ENCODE peak calls at places on chromosomes 5 and 9, in ten cellular contexts. N is SK-MEL-5; V is heart left ventricle; L is CD8-positive, alpha-beta memory T cell; H is T-cell; W is foreskin fibroblast; T is SJSA1; S is WTC11; B is EL; Z is thoracic aorta. K is an unnamed sample.

GRCh38 chr9:110975969-110976368 is 62.3 kb downstream of the LPAR1 start:
- DNase-seq in B (no peak), S (no peak), W (no peak), T (no peak), Z (no peak), V (no peak), H (no peak), N (no peak), L (no peak), K (no peak)

GRCh38 chr9:4334439-4334838 is 34.6 kb upstream of the GLIS3 start:
- DNase-seq in N (peak; percentile 13), T (no peak), B (no peak), V (no peak), L (no peak), W (peak; percentile 23), H (no peak), S (peak; percentile 30), Z (no peak), K (no peak)

GRCh38 chr5:116395708-116396203 is 178.9 kb downstream of the SEMA6A start:
- DNase-seq in T (no peak), L (no peak), B (no peak), Z (no peak), S (no peak), W (peak; percentile 19), N (no peak), H (no peak), V (no peak), K (no peak)

GRCh38 chr5:93294184-93294583 is 286.8 kb downstream of the NR2F1-AS1 start:
- DNase-seq in V (no peak), H (no peak), B (peak; percentile 87), W (peak; percentile 85), Z (no peak), S (no peak), N (no peak), T (peak; percentile 9), L (no peak), K (no peak)

GRCh38 chr9:126219166-126219565 is 107.5 kb upstream of the MVB12B start:
- DNase-seq in Z (no peak), T (no peak), B (no peak), H (no peak), W (no peak), L (no peak), S (no peak), N (no peak), V (no peak), K (no peak)

GRCh38 chr5:132388244-132389050 is 18.9 kb downstream of the SLC22A5 start:
- DNase-seq in V (no peak), H (no peak), N (no peak), L (no peak), S (no peak), B (peak; percentile 60), T (peak; percentile 79), Z (no peak), W (peak; percentile 68), K (no peak)

GRCh38 chr5:53071738-53072137 is 37.8 kb downstream of the MOCS2 start:
- DNase-seq in V (no peak), T (peak; percentile 45), S (no peak), L (no peak), W (peak; percentile 76), B (peak; percentile 51), N (no peak), H (no peak), Z (no peak), K (no peak)

GRCh38 chr5:148791334-148791667 is 35.1 kb upstream of the ADRB2 start:
- DNase-seq in Z (no peak), T (no peak), W (peak; percentile 45), H (no peak), B (peak; percentile 47), V (no peak), N (no peak), S (no peak), L (no peak), K (no peak)

GRCh38 chr5:139138790-139139189 is 59.4 kb downstream of the SIL1 start:
- DNase-seq in Z (no peak), V (no peak), S (no peak), L (no peak), B (peak; percentile 60), H (no peak), W (peak; percentile 61), T (peak; percentile 33), N (no peak), K (no peak)

GRCh38 chr5:37792976-37793328 is 46.9 kb downstream of the GDNF start:
- DNase-seq in N (no peak), W (peak; percentile 87), V (no peak), Z (no peak), L (no peak), T (no peak), H (no peak), B (peak; percentile 96), S (no peak), K (no peak)

GRCh38 chr5:1479581-1480188 is 34.4 kb upstream of the SLC6A3 start:
- DNase-seq in B (no peak), L (peak; percentile 37), S (peak; percentile 65), N (peak; percentile 51), W (peak; percentile 67), V (peak; percentile 65), Z (no peak), T (no peak), H (peak; percentile 55), K (no peak)

GRCh38 chr9:4861145-4861544 is 68.4 kb downstream of the RCL1 start:
- DNase-seq in S (no peak), Z (no peak), W (no peak), H (no peak), B (no peak), N (no peak), V (no peak), L (no peak), T (no peak), K (no peak)

GRCh38 chr5:80246995-80247729 is 8.7 kb downstream of the SERINC5 start:
- DNase-seq in L (no peak), H (no peak), Z (peak; percentile 65), W (peak; percentile 94), V (no peak), B (peak; percentile 95), S (no peak), T (peak; percentile 57), N (no peak), K (no peak)

GRCh38 chr9:87525546-87526303 is 28.1 kb downstream of the DAPK1 start:
- DNase-seq in L (no peak), T (no peak), W (no peak), N (no peak), B (no peak), Z (no peak), V (no peak), H (no peak), S (peak; percentile 33), K (no peak)

GRCh38 chr5:174167080-174167910 is 121.8 kb downstream of the NSG2 start:
- DNase-seq in H (no peak), B (no peak), S (no peak), L (no peak), Z (no peak), T (no peak), W (no peak), V (no peak), N (no peak), K (no peak)

GRCh38 chr5:59724482-59725392 is 168.8 kb downstream of the PDE4D start:
- DNase-seq in V (no peak), T (peak; percentile 16), Z (no peak), S (peak; percentile 66), H (no peak), L (no peak), B (peak; percentile 56), W (peak; percentile 74), N (peak; percentile 79), K (no peak)

GRCh38 chr9:133599470-133600173 is 9.6 kb downstream of the FAM163B start:
- DNase-seq in T (no peak), W (no peak), L (no peak), S (no peak), Z (no peak), H (no peak), N (no peak), B (no peak), V (no peak), K (no peak)

GRCh38 chr5:167652690-167653089 is 638.8 kb upstream of the WWC1 start:
- DNase-seq in S (no peak), Z (no peak), N (no peak), T (peak; percentile 38), L (no peak), B (peak; percentile 40), V (no peak), H (no peak), W (peak; percentile 48), K (no peak)